ENCODE peak calls at places on chromosomes 5 and 9, in five cellular contexts. F, X, S, D and H are unnamed samples.

GRCh38 chr5:180988011-180988410 is 635 bp upstream of the BTNL3 start:
- DNase-seq in F (no peak), D (no peak), X (no peak), S (no peak), H (no peak)

GRCh38 chr9:134633362-134634142 is 8.1 kb upstream of the COL5A1 start:
- DNase-seq in S (no peak), D (no peak), X (peak), F (no peak), H (no peak)

GRCh38 chr5:45295231-45295630 is 400.9 kb downstream of the HCN1 start:
- DNase-seq in X (no peak), S (no peak), D (no peak), F (no peak), H (no peak)

GRCh38 chr5:166302189-166302588 is 1989.3 kb upstream of the WWC1 start:
- DNase-seq in D (no peak), X (no peak), F (no peak), S (no peak), H (no peak)

GRCh38 chr5:88660326-88660946 is 222.5 kb downstream of the MEF2C start:
- DNase-seq in D (no peak), X (peak), S (no peak), F (peak), H (peak)

GRCh38 chr9:97956365-97956764 is 18.4 kb upstream of the HEMGN start:
- DNase-seq in X (no peak), D (no peak), F (no peak), S (no peak), H (no peak)

GRCh38 chr9:89623925-89624420 is 19.2 kb downstream of the GADD45G start:
- DNase-seq in S (peak), D (no peak), X (peak), F (no peak), H (no peak)

GRCh38 chr5:74186351-74187315 is 453.9 kb downstream of the ENC1 start:
- DNase-seq in X (no peak), D (no peak), S (no peak), F (no peak), H (no peak)